ENCODE peak calls at places on chromosomes 1 and 21, in eight cellular contexts. K is heart left ventricle; W is coronary artery; I is effector memory CD4-positive, alpha-beta T cell; P is GM23248; J is IMR-90; R is caudate nucleus; D is RWPE1. Q is an unnamed sample.

GRCh38 chr1:240232548-240232947 is 140.9 kb downstream of the FMN2 start:
- DNase-seq in I (no peak), W (no peak), R (no peak), D (no peak), K (no peak), P (peak), J (peak), Q (no peak)

GRCh38 chr1:156500578-156500846 is at the start of gene MEF2D:
- DNase-seq in J (no peak), R (no peak), P (no peak), W (no peak), K (no peak), I (no peak), D (no peak), Q (no peak)

GRCh38 chr1:57599233-57599994 is 175.6 kb upstream of the DAB1 start:
- DNase-seq in P (peak), J (peak), W (no peak), R (no peak), K (no peak), D (no peak), I (no peak), Q (no peak)

GRCh38 chr21:39088831-39089380 is 94.3 kb downstream of the PSMG1 start:
- DNase-seq in J (peak), I (no peak), W (peak), D (peak), K (peak), P (peak), R (no peak), Q (no peak)

GRCh38 chr1:236917448-236917847 is 86.8 kb downstream of the MT1HL1 start:
- DNase-seq in K (no peak), P (no peak), J (no peak), W (no peak), D (no peak), R (no peak), I (no peak), Q (no peak)

GRCh38 chr1:238892612-238893011 is 493.8 kb upstream of the CHRM3 start:
- DNase-seq in K (no peak), P (peak), W (no peak), J (no peak), I (no peak), D (peak), R (no peak), Q (no peak)

GRCh38 chr1:204188959-204189639 is 7.2 kb downstream of the KISS1 start:
- DNase-seq in R (peak), J (no peak), P (no peak), W (no peak), K (no peak), I (no peak), D (no peak), Q (no peak)

GRCh38 chr1:150110066-150110465 is 39.6 kb upstream of the PLEKHO1 start:
- DNase-seq in P (no peak), R (no peak), I (no peak), J (no peak), D (no peak), K (no peak), W (no peak), Q (no peak)

GRCh38 chr1:94602312-94602711 is 60.8 kb upstream of the F3 start:
- DNase-seq in P (peak), I (no peak), D (no peak), W (no peak), J (peak), R (no peak), K (no peak), Q (peak)

GRCh38 chr21:39664586-39664985 is 51.8 kb downstream of the B3GALT5 start:
- DNase-seq in R (no peak), J (no peak), W (peak), K (no peak), I (no peak), D (no peak), P (no peak), Q (no peak)

GRCh38 chr1:63119575-63120155 is 202.7 kb upstream of the FOXD3 start:
- DNase-seq in I (no peak), R (no peak), J (no peak), W (no peak), D (no peak), K (no peak), P (peak), Q (no peak)

GRCh38 chr1:63115527-63115926 is 206.8 kb upstream of the FOXD3 start:
- DNase-seq in D (no peak), J (no peak), R (no peak), P (no peak), W (no peak), I (no peak), K (no peak), Q (no peak)

GRCh38 chr1:63112155-63112914 is 210.0 kb upstream of the FOXD3 start:
- DNase-seq in D (peak), P (peak), I (no peak), K (no peak), R (no peak), W (no peak), J (peak), Q (no peak)

DNA sequence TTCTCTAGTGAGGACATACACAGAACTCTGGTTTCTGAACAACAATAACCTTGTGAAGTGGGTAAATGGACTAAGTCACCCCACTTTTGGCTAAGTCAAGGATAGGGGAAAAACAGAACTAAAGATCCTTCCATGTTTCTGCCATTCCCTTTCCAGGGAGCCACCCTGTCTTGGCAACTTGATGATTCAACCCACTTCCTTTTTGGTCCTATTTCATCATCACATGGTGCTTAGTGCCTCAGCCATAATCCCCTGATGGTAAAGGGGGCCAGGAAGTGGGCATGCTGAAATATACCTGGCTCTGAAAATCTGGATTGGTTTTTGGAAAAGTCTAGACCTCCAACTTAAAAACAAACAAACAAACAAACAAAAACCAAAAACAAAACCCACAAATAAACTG is 206.4 kb upstream of the FOXD3 start:
- DNase-seq in D (no peak), K (no peak), I (no peak), J (no peak), W (no peak), P (peak), R (no peak), Q (no peak)
- H3K27ac ChIP-seq in D (no peak), K (no peak), I (no peak), J (no peak), W (no peak), P (no peak), R (no peak), Q (no peak)

DNA sequence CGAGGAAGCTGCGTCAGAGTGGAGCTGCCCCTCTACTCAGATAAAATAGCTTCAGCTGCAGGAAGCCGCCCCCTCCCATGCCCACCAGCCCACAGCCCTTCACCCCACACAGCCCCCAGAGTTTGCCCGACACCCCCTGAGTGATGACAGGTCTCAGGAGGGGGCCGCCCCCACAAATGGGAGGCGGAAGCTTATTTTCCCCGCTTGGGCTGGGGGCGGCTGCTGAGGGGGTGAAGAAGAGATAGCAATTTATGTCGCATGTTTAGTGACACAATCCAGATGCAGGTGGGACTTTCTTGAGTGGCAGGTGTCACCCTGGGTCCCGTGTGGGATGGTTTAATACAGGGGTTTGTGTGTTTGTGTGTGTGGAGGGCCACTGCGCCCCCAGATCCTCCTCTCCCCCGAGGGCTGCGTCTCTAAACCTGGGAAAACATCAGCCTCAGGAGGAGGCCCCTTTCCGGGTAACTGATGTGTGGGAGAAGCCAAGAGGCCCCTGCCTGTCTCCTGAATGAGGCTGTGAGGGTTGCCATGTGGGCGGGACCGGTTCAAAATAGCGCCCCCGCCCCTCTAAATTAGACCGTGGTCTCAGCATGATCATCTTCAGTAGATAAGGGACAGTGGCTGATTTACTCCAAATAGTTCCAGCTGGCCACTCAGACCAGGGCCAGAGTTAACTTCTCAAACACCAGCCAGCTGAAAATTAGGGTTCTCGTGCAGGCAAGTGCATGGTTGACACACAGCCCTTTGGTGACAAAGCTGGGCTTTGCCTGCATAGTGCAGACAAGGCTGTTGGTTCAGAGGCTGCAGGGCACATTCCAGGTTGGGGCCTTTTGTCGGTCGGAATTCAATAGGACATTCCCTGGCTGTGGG is 55.6 kb downstream of the STUM start:
- DNase-seq in K (no peak), W (no peak), P (no peak), D (no peak), I (no peak), J (no peak), R (no peak), Q (no peak)
- H3K27ac ChIP-seq in K (no peak), W (peak), P (no peak), D (peak), I (no peak), J (no peak), R (peak), Q (peak)

GRCh38 chr1:200780545-200781444 is 42.1 kb downstream of the CAMSAP2 start:
- DNase-seq in P (peak), R (no peak), J (peak), W (no peak), I (no peak), K (no peak), D (no peak), Q (no peak)
- H3K27ac ChIP-seq in P (peak), R (no peak), J (no peak), W (peak), I (no peak), K (peak), D (no peak), Q (peak)

GRCh38 chr1:198620198-198620597 is 18.6 kb upstream of the PTPRC start:
- DNase-seq in R (no peak), W (no peak), J (no peak), I (no peak), P (no peak), K (no peak), D (no peak), Q (no peak)
- H3K27ac ChIP-seq in R (no peak), W (no peak), J (no peak), I (peak), P (no peak), K (no peak), D (no peak), Q (no peak)

DNA sequence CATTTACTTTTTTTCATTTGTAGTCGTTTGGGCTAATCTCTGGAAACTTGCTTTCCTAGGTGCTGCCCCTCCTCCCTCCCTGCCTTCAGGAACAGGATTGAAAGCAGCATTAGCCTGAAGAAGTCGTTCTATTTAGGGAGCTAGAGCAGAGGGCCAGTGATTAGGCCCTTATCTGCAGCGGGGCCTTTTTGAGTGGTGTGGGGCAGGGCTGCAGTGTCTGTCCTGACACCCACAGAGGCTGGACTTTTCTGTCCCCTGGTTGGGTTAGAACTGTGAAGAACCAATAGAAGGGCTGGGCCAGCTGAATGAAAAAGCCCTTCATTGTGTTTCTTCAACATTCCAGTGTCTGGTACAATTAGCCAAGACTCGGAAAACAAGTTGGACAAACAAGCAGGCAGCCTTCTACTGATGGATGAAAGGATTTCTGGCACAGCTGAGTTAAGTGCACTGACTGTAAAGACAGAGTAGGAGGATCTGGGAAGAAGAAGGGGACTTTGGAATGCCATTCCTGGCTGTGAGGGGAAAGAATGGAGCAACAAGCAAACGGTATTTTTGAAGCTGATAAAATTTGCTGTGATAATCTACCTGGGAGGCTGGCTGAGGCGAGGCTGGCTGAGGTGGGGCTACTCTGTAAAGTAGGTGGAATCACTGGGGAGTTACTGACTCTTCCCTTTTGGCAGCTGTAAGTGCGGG is 9.7 kb downstream of the MACF1 start:
- DNase-seq in J (no peak), K (peak), D (peak), W (no peak), P (no peak), R (peak), I (no peak), Q (no peak)
- H3K27ac ChIP-seq in J (peak), K (peak), D (peak), W (peak), P (peak), R (peak), I (peak), Q (peak)

GRCh38 chr1:214363386-214363785 is 82.4 kb downstream of the SMYD2 start:
- DNase-seq in D (no peak), R (no peak), J (no peak), W (no peak), K (no peak), I (no peak), P (peak), Q (no peak)
- H3K27ac ChIP-seq in D (no peak), R (no peak), J (no peak), W (peak), K (peak), I (no peak), P (peak), Q (peak)

GRCh38 chr1:161018631-161018930 is 2.4 kb downstream of the F11R start:
- DNase-seq in I (no peak), W (no peak), P (no peak), J (no peak), K (no peak), D (no peak), R (no peak), Q (no peak)
- H3K27ac ChIP-seq in I (no peak), W (no peak), P (no peak), J (no peak), K (peak), D (no peak), R (no peak), Q (no peak)

Q was measured in gastrocnemius medialis.